ENCODE peak calls at places on chromosome 20, in five cellular contexts. S is H54, N is esophagus squamous epithelium, V is AG04450, J is tibial nerve. I is an unnamed sample.

GRCh38 chr20:33348136-33348937 is 53.0 kb downstream of the CDK5RAP1 start:
- DNase-seq in J (no peak), V (no peak), N (no peak), S (no peak), I (no peak)

GRCh38 chr20:3222635-3223600 is 13.6 kb downstream of the ITPA start:
- DNase-seq in J (no peak), N (no peak), S (no peak), V (no peak), I (no peak)

GRCh38 chr20:58691773-58692578 is 624 bp upstream of the NPEPL1 start:
- DNase-seq in S (no peak), V (no peak), J (peak; percentile 56), N (no peak), I (no peak)

GRCh38 chr20:1811621-1812498 is 83.3 kb upstream of the SIRPA start:
- DNase-seq in V (no peak), J (no peak), N (no peak), S (no peak), I (no peak)

GRCh38 chr20:17762243-17762872 is 62.6 kb downstream of the BANF2 start:
- DNase-seq in N (no peak), V (no peak), S (no peak), J (no peak), I (no peak)

GRCh38 chr20:36644713-36645109 is 1.3 kb downstream of the SLA2 start:
- DNase-seq in V (no peak), S (no peak), N (no peak), J (no peak), I (no peak)

GRCh38 chr20:23441850-23442313 is 2.4 kb downstream of the CSTL1 start:
- DNase-seq in V (peak; percentile 45), J (peak; percentile 89), N (no peak), S (peak; percentile 69), I (no peak)

GRCh38 chr20:53735536-53736050 is 142.0 kb upstream of the ZNF217 start:
- DNase-seq in V (peak; percentile 64), J (no peak), S (peak; percentile 67), N (no peak), I (peak; percentile 88)

GRCh38 chr20:62203378-62204030 is 16.6 kb downstream of the HRH3 start:
- DNase-seq in S (no peak), N (no peak), V (no peak), J (no peak), I (no peak)

GRCh38 chr20:58722877-58723627 is 30.5 kb downstream of the NPEPL1 start:
- DNase-seq in S (no peak), J (no peak), N (no peak), V (no peak), I (no peak)

GRCh38 chr20:40331699-40332098 is 357.3 kb downstream of the MAFB start:
- DNase-seq in N (no peak), V (no peak), S (no peak), J (no peak), I (no peak)

GRCh38 chr20:38764563-38765355 is 16.5 kb downstream of the ACTR5 start:
- DNase-seq in N (no peak), J (no peak), S (peak; percentile 76), V (peak; percentile 58), I (peak; percentile 68)

GRCh38 chr20:32457476-32457986 is 99.4 kb downstream of the ASXL1 start:
- DNase-seq in N (no peak), S (no peak), V (no peak), J (no peak), I (peak; percentile 86)

GRCh38 chr20:9330151-9330550 is 184.2 kb upstream of the LAMP5 start:
- DNase-seq in N (no peak), J (no peak), V (no peak), S (no peak), I (no peak)

GRCh38 chr20:2801459-2801728 is 967 bp upstream of the CPXM1 start:
- DNase-seq in V (no peak), N (no peak), J (no peak), S (no peak), I (no peak)

GRCh38 chr20:37522258-37523011 is 1.4 kb downstream of the NNAT start:
- DNase-seq in N (no peak), J (no peak), V (no peak), S (no peak), I (no peak)

GRCh38 chr20:61963149-61963548 is 102.5 kb downstream of the TAF4 start:
- DNase-seq in J (no peak), S (no peak), V (no peak), N (no peak), I (no peak)

I was measured in retinal pigment epithelial cell.